ENCODE peak calls at places on chromosomes 7 and 10, in six cellular contexts. One of them, this sample, is unnamed.

GRCh38 chr7:102914585-102914984 is 1.8 kb downstream of the LRRC17 start:
- DNase-seq in neuronal stem cell: no peak
- DNase-seq in H9: peak; percentile 62
- DNase-seq in mesenchymal stem cell: no peak
- DNase-seq in trophoblast cell: no peak
- DNase-seq in H1: no peak
- DNase-seq in this sample: peak; percentile 93

GRCh38 chr10:43083764-43084163 is 6.9 kb downstream of the RET start:
- DNase-seq in neuronal stem cell: no peak
- DNase-seq in H9: no peak
- DNase-seq in mesenchymal stem cell: no peak
- DNase-seq in trophoblast cell: no peak
- DNase-seq in H1: no peak
- DNase-seq in this sample: no peak

GRCh38 chr10:58967551-58968418 is 208.7 kb upstream of the PHYHIPL start:
- DNase-seq in neuronal stem cell: peak; percentile 85
- DNase-seq in H9: peak; percentile 93
- DNase-seq in mesenchymal stem cell: peak; percentile 6
- DNase-seq in trophoblast cell: peak; percentile 25
- DNase-seq in H1: peak; percentile 77
- DNase-seq in this sample: no peak

GRCh38 chr10:126639084-126639483 is 31.4 kb downstream of the C10orf90 start:
- DNase-seq in neuronal stem cell: no peak
- DNase-seq in H9: no peak
- DNase-seq in mesenchymal stem cell: no peak
- DNase-seq in trophoblast cell: no peak
- DNase-seq in H1: no peak
- DNase-seq in this sample: no peak

GRCh38 chr7:115941703-115942268 is 88.8 kb downstream of the TFEC start:
- DNase-seq in neuronal stem cell: no peak
- DNase-seq in H9: no peak
- DNase-seq in mesenchymal stem cell: peak; percentile 1
- DNase-seq in trophoblast cell: no peak
- DNase-seq in H1: no peak
- DNase-seq in this sample: peak; percentile 13

GRCh38 chr7:123271231-123271630 is 71.5 kb upstream of the SLC13A1 start:
- DNase-seq in neuronal stem cell: no peak
- DNase-seq in H9: no peak
- DNase-seq in mesenchymal stem cell: peak; percentile 64
- DNase-seq in trophoblast cell: no peak
- DNase-seq in H1: no peak
- DNase-seq in this sample: no peak

GRCh38 chr10:133087679-133088523 is at the start of gene ADGRA1:
- DNase-seq in neuronal stem cell: peak; percentile 61
- DNase-seq in H9: peak; percentile 67
- DNase-seq in mesenchymal stem cell: no peak
- DNase-seq in trophoblast cell: no peak
- DNase-seq in H1: no peak
- DNase-seq in this sample: no peak

GRCh38 chr10:94010886-94011285 is 17.2 kb downstream of the PLCE1 start:
- DNase-seq in neuronal stem cell: no peak
- DNase-seq in H9: no peak
- DNase-seq in mesenchymal stem cell: no peak
- DNase-seq in trophoblast cell: peak; percentile 15
- DNase-seq in H1: no peak
- DNase-seq in this sample: no peak

GRCh38 chr7:135414850-135415439 is 95.0 kb downstream of the CNOT4 start:
- DNase-seq in neuronal stem cell: peak; percentile 48
- DNase-seq in H9: peak; percentile 63
- DNase-seq in mesenchymal stem cell: peak; percentile 75
- DNase-seq in trophoblast cell: peak; percentile 50
- DNase-seq in H1: peak; percentile 72
- DNase-seq in this sample: peak; percentile 64

GRCh38 chr7:42843209-42843800 is 68.6 kb downstream of the C7orf25 start:
- DNase-seq in neuronal stem cell: peak; percentile 29
- DNase-seq in H9: peak; percentile 75
- DNase-seq in mesenchymal stem cell: peak; percentile 54
- DNase-seq in trophoblast cell: no peak
- DNase-seq in H1: no peak
- DNase-seq in this sample: peak; percentile 31

GRCh38 chr10:43227911-43228782 is 38.7 kb downstream of the RASGEF1A start:
- DNase-seq in neuronal stem cell: no peak
- DNase-seq in H9: peak; percentile 30
- DNase-seq in mesenchymal stem cell: no peak
- DNase-seq in trophoblast cell: no peak
- DNase-seq in H1: peak; percentile 45
- DNase-seq in this sample: no peak

GRCh38 chr7:37318541-37318940 is 130.1 kb downstream of the ELMO1 start:
- DNase-seq in neuronal stem cell: no peak
- DNase-seq in H9: no peak
- DNase-seq in mesenchymal stem cell: no peak
- DNase-seq in trophoblast cell: no peak
- DNase-seq in H1: no peak
- DNase-seq in this sample: no peak

GRCh38 chr7:130364446-130364845 is 15.8 kb upstream of the CPA1 start:
- DNase-seq in neuronal stem cell: no peak
- DNase-seq in H9: no peak
- DNase-seq in mesenchymal stem cell: no peak
- DNase-seq in trophoblast cell: no peak
- DNase-seq in H1: no peak
- DNase-seq in this sample: no peak

GRCh38 chr7:41967156-41967555 is 264.3 kb upstream of the INHBA start:
- DNase-seq in neuronal stem cell: no peak
- DNase-seq in H9: no peak
- DNase-seq in mesenchymal stem cell: peak; percentile 41
- DNase-seq in trophoblast cell: no peak
- DNase-seq in H1: no peak
- DNase-seq in this sample: peak; percentile 72

GRCh38 chr10:77832243-77832642 is 94.3 kb downstream of the DLG5 start:
- DNase-seq in neuronal stem cell: no peak
- DNase-seq in H9: no peak
- DNase-seq in mesenchymal stem cell: no peak
- DNase-seq in trophoblast cell: no peak
- DNase-seq in H1: no peak
- DNase-seq in this sample: no peak

GRCh38 chr7:87146740-87147386 is 5.4 kb upstream of the DMTF1 start:
- DNase-seq in neuronal stem cell: no peak
- DNase-seq in H9: peak; percentile 41
- DNase-seq in mesenchymal stem cell: no peak
- DNase-seq in trophoblast cell: no peak
- DNase-seq in H1: no peak
- DNase-seq in this sample: no peak

GRCh38 chr7:23075571-23075970 is 30.0 kb upstream of the KLHL7 start:
- DNase-seq in neuronal stem cell: no peak
- DNase-seq in H9: no peak
- DNase-seq in mesenchymal stem cell: no peak
- DNase-seq in trophoblast cell: no peak
- DNase-seq in H1: no peak
- DNase-seq in this sample: no peak

GRCh38 chr7:29304756-29305155 is 110.2 kb downstream of the CHN2 start:
- DNase-seq in neuronal stem cell: no peak
- DNase-seq in H9: no peak
- DNase-seq in mesenchymal stem cell: no peak
- DNase-seq in trophoblast cell: peak; percentile 52
- DNase-seq in H1: no peak
- DNase-seq in this sample: no peak

GRCh38 chr10:43689618-43689954 is 40.9 kb upstream of the ZNF32 start:
- DNase-seq in neuronal stem cell: no peak
- DNase-seq in H9: peak; percentile 60
- DNase-seq in mesenchymal stem cell: no peak
- DNase-seq in trophoblast cell: no peak
- DNase-seq in H1: no peak
- DNase-seq in this sample: no peak

GRCh38 chr7:37585064-37585463 is 98.5 kb upstream of the GPR141 start:
- DNase-seq in neuronal stem cell: no peak
- DNase-seq in H9: no peak
- DNase-seq in mesenchymal stem cell: no peak
- DNase-seq in trophoblast cell: peak; percentile 57
- DNase-seq in H1: no peak
- DNase-seq in this sample: no peak

GRCh38 chr10:69056129-69056528 is 31.8 kb upstream of the SRGN start:
- DNase-seq in neuronal stem cell: no peak
- DNase-seq in H9: no peak
- DNase-seq in mesenchymal stem cell: no peak
- DNase-seq in trophoblast cell: no peak
- DNase-seq in H1: no peak
- DNase-seq in this sample: no peak

DNA sequence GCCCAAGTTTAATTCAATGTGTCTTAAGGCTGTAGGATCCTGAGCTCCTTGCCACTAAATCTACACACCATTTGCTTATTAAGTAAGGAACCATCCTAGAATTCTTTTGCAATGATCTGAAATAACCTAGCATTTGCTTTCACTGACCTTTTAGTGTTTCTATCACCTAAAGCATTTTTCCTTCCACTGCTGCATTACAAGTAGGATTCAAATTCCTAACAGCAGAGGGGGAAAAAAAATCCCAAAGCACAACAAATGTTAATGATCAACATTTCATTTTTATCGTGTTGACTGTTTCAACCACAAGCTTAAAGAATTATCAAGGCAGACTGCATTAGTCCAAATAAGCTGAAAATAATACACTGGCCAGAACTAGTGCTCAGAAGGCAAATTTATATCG is 174.7 kb upstream of the TCF7L2 start:
- DNase-seq in neuronal stem cell: no peak
- DNase-seq in H9: no peak
- DNase-seq in mesenchymal stem cell: peak; percentile 27
- DNase-seq in trophoblast cell: no peak
- DNase-seq in H1: no peak
- DNase-seq in this sample: peak; percentile 46
- H4K91ac ChIP-seq in neuronal stem cell: no peak overlapping the region
- H4K91ac ChIP-seq in H9: no peak overlapping the region
- H4K91ac ChIP-seq in mesenchymal stem cell: no peak overlapping the region
- H4K91ac ChIP-seq in trophoblast cell: no peak overlapping the region
- H4K91ac ChIP-seq in H1: no peak overlapping the region
- H4K91ac ChIP-seq in this sample: no peak overlapping the region

GRCh38 chr7:6614941-6615737 is at the start of gene ZNF853:
- DNase-seq in neuronal stem cell: peak; percentile 54
- DNase-seq in H9: no peak
- DNase-seq in mesenchymal stem cell: peak; percentile 3
- DNase-seq in trophoblast cell: no peak
- DNase-seq in H1: peak; percentile 72
- DNase-seq in this sample: no peak
- H3K18ac ChIP-seq in neuronal stem cell: peak within 1 kb of the TSS; percentile 94
- H3K18ac ChIP-seq in H9: no peak within 1 kb of the TSS
- H3K18ac ChIP-seq in mesenchymal stem cell: no peak within 1 kb of the TSS
- H3K18ac ChIP-seq in trophoblast cell: peak within 1 kb of the TSS; percentile 55
- H3K18ac ChIP-seq in H1: peak within 1 kb of the TSS; percentile 90
- H3K18ac ChIP-seq in this sample: no peak within 1 kb of the TSS

GRCh38 chr7:16046045-16046444 is 359.6 kb upstream of the MEOX2 start:
- DNase-seq in neuronal stem cell: no peak
- DNase-seq in H9: no peak
- DNase-seq in mesenchymal stem cell: no peak
- DNase-seq in trophoblast cell: no peak
- DNase-seq in H1: no peak
- DNase-seq in this sample: peak; percentile 61

GRCh38 chr7:16040381-16040780 is 353.9 kb upstream of the MEOX2 start:
- DNase-seq in neuronal stem cell: no peak
- DNase-seq in H9: no peak
- DNase-seq in mesenchymal stem cell: peak; percentile 13
- DNase-seq in trophoblast cell: no peak
- DNase-seq in H1: no peak
- DNase-seq in this sample: no peak

DNA sequence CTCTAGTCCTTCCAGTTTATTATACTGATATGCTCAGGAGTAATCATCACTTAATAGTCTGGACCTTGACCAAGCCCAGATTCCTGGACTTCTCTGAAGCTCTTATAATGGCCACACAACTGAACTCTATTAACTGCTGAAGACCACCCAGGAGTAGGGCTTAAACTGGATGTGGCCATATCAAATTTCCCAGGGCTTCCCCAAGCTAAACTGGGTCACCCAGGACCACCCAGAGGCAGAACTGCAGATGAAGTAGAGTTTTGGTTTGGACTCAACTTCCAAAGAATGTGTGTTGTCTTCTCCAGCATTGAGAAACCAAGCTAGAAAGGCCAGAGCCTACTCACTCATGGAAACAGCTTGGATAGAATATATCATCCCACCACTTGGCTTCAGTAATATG is 358.1 kb upstream of the MEOX2 start:
- DNase-seq in neuronal stem cell: no peak
- DNase-seq in H9: no peak
- DNase-seq in mesenchymal stem cell: no peak
- DNase-seq in trophoblast cell: no peak
- DNase-seq in H1: no peak
- DNase-seq in this sample: no peak
- H4K91ac ChIP-seq in neuronal stem cell: no peak overlapping the region
- H4K91ac ChIP-seq in H9: no peak overlapping the region
- H4K91ac ChIP-seq in mesenchymal stem cell: no peak overlapping the region
- H4K91ac ChIP-seq in trophoblast cell: no peak overlapping the region
- H4K91ac ChIP-seq in H1: no peak overlapping the region
- H4K91ac ChIP-seq in this sample: no peak overlapping the region

GRCh38 chr7:128739048-128739962 is at the start of gene CALU:
- DNase-seq in neuronal stem cell: peak; percentile 90
- DNase-seq in H9: peak; percentile 96
- DNase-seq in mesenchymal stem cell: peak; percentile 98
- DNase-seq in trophoblast cell: peak; percentile 99
- DNase-seq in H1: peak; percentile 94
- DNase-seq in this sample: peak; percentile 97
- H3K18ac ChIP-seq in neuronal stem cell: peak within 1 kb of the TSS; percentile 88
- H3K18ac ChIP-seq in H9: peak within 1 kb of the TSS; percentile 81
- H3K18ac ChIP-seq in mesenchymal stem cell: peak within 1 kb of the TSS; percentile 99
- H3K18ac ChIP-seq in trophoblast cell: peak within 1 kb of the TSS; percentile 97
- H3K18ac ChIP-seq in H1: peak within 1 kb of the TSS; percentile 85
- H3K18ac ChIP-seq in this sample: peak within 1 kb of the TSS; percentile 71

GRCh38 chr10:124249196-124249595 is 155.8 kb upstream of the CHST15 start:
- DNase-seq in neuronal stem cell: no peak
- DNase-seq in H9: no peak
- DNase-seq in mesenchymal stem cell: no peak
- DNase-seq in trophoblast cell: no peak
- DNase-seq in H1: no peak
- DNase-seq in this sample: no peak

GRCh38 chr10:124249812-124250432 is 156.5 kb upstream of the CHST15 start:
- DNase-seq in neuronal stem cell: no peak
- DNase-seq in H9: peak; percentile 35
- DNase-seq in mesenchymal stem cell: no peak
- DNase-seq in trophoblast cell: no peak
- DNase-seq in H1: peak; percentile 58
- DNase-seq in this sample: no peak

GRCh38 chr10:124245806-124246440 is 152.5 kb upstream of the CHST15 start:
- DNase-seq in neuronal stem cell: no peak
- DNase-seq in H9: no peak
- DNase-seq in mesenchymal stem cell: no peak
- DNase-seq in trophoblast cell: no peak
- DNase-seq in H1: no peak
- DNase-seq in this sample: no peak

GRCh38 chr10:124248646-124249045 is 155.2 kb upstream of the CHST15 start:
- DNase-seq in neuronal stem cell: no peak
- DNase-seq in H9: no peak
- DNase-seq in mesenchymal stem cell: no peak
- DNase-seq in trophoblast cell: no peak
- DNase-seq in H1: no peak
- DNase-seq in this sample: no peak

GRCh38 chr10:124248056-124248455 is 154.7 kb upstream of the CHST15 start:
- DNase-seq in neuronal stem cell: no peak
- DNase-seq in H9: no peak
- DNase-seq in mesenchymal stem cell: no peak
- DNase-seq in trophoblast cell: no peak
- DNase-seq in H1: no peak
- DNase-seq in this sample: no peak
- H4K91ac ChIP-seq in neuronal stem cell: no peak overlapping the region
- H4K91ac ChIP-seq in H9: no peak overlapping the region
- H4K91ac ChIP-seq in mesenchymal stem cell: no peak overlapping the region
- H4K91ac ChIP-seq in trophoblast cell: no peak overlapping the region
- H4K91ac ChIP-seq in H1: peak overlapping the region; percentile 59
- H4K91ac ChIP-seq in this sample: no peak overlapping the region

GRCh38 chr10:110859206-110859946 is 12.4 kb upstream of the PDCD4 start:
- DNase-seq in neuronal stem cell: no peak
- DNase-seq in H9: no peak
- DNase-seq in mesenchymal stem cell: no peak
- DNase-seq in trophoblast cell: no peak
- DNase-seq in H1: peak; percentile 31
- DNase-seq in this sample: no peak
- H3K18ac ChIP-seq in neuronal stem cell: peak overlapping the region; percentile 70
- H3K18ac ChIP-seq in H9: no peak overlapping the region
- H3K18ac ChIP-seq in mesenchymal stem cell: peak overlapping the region; percentile 10
- H3K18ac ChIP-seq in trophoblast cell: peak overlapping the region; percentile 17
- H3K18ac ChIP-seq in H1: no peak overlapping the region
- H3K18ac ChIP-seq in this sample: peak overlapping the region; percentile 91

This sample was measured in IMR-90.